ENCODE peak calls at places on chromosomes 2 and 18, in nine cellular contexts. H is GM23248, D is neural progenitor cell, O is PC-3, E is GM23338, U is HCT116, X is OCI-LY7, I is MM.1S, C is SK-N-SH. Q is an unnamed sample.
A peak's percentile ranks its signal among the peaks of the same experiment; 100 is the strongest.

GRCh38 chr2:240813231-240813921 is 6.6 kb downstream of the KIF1A start:
- DNase-seq in H (no peak), D (no peak), O (no peak), E (no peak), U (no peak), X (no peak), I (no peak), C (no peak), Q (no peak)

GRCh38 chr2:170850251-170850650 is 33.6 kb downstream of the GAD1 start:
- DNase-seq in H (no peak), D (no peak), O (no peak), E (no peak), U (no peak), X (no peak), I (no peak), C (no peak), Q (no peak)

GRCh38 chr2:45541450-45541849 is 69.6 kb downstream of the SRBD1 start:
- DNase-seq in H (no peak), D (no peak), O (no peak), E (peak; percentile 13), U (no peak), X (peak; percentile 28), I (no peak), C (no peak), Q (no peak)

GRCh38 chr2:181805228-181806038 is 86.1 kb upstream of the ITPRID2 start:
- DNase-seq in H (peak; percentile 30), D (no peak), O (no peak), E (no peak), U (no peak), X (no peak), I (no peak), C (no peak), Q (no peak)

GRCh38 chr18:62445386-62445917 is 77.4 kb upstream of the ZCCHC2 start:
- DNase-seq in H (peak; percentile 48), D (no peak), O (no peak), E (no peak), U (no peak), X (no peak), I (no peak), C (no peak), Q (no peak)

GRCh38 chr18:51522821-51523220 is 325.3 kb upstream of the MEX3C start:
- DNase-seq in H (no peak), D (no peak), O (no peak), E (no peak), U (no peak), X (no peak), I (no peak), C (no peak), Q (no peak)

GRCh38 chr18:23226930-23227728 is 91.8 kb downstream of the CABLES1 start:
- DNase-seq in H (peak; percentile 88), D (no peak), O (peak; percentile 45), E (no peak), U (no peak), X (no peak), I (no peak), C (no peak), Q (peak; percentile 46)

GRCh38 chr2:150591901-150592300 is 104.4 kb upstream of the RND3 start:
- DNase-seq in H (peak; percentile 39), D (no peak), O (peak; percentile 74), E (no peak), U (no peak), X (no peak), I (no peak), C (no peak), Q (no peak)

GRCh38 chr18:28110924-28111323 is 66.0 kb downstream of the CDH2 start:
- DNase-seq in H (no peak), D (peak; percentile 36), O (no peak), E (peak; percentile 18), U (no peak), X (no peak), I (no peak), C (no peak), Q (no peak)

GRCh38 chr18:28108254-28108653 is 68.7 kb downstream of the CDH2 start:
- DNase-seq in H (no peak), D (no peak), O (no peak), E (no peak), U (no peak), X (no peak), I (no peak), C (no peak), Q (no peak)

GRCh38 chr18:28109781-28110460 is 67.0 kb downstream of the CDH2 start:
- DNase-seq in H (peak; percentile 13), D (no peak), O (no peak), E (no peak), U (no peak), X (no peak), I (no peak), C (no peak), Q (no peak)

GRCh38 chr18:28112056-28112470 is 64.9 kb downstream of the CDH2 start:
- DNase-seq in H (peak; percentile 81), D (no peak), O (peak; percentile 63), E (no peak), U (no peak), X (no peak), I (no peak), C (no peak), Q (peak; percentile 21)

DNA sequence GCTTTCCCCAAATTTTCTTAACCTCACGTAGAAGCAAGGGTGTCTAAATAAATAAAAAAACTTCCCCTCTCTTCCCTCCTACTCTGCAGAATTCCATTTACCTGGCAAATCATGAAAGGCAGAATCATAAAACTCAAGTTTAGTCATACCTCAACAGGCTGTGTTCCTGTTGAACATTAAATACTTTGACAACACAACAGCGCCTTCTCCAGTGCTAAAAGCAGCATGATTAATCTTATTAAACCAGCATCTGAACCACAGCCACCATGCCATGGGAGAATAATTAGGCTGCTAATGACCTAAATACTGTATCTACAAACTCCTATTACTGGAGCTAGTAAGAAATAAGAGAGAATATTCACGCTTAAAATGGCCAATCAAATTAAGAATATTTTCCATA is 68.1 kb downstream of the CDH2 start:
- DNase-seq in H (peak; percentile 56), D (peak; percentile 21), O (peak; percentile 77), E (no peak), U (no peak), X (peak; percentile 1), I (no peak), C (no peak), Q (peak; percentile 49)
- TF ChIP-seq EZH2phosphoT487 in H (no peak), D (no peak), O (no peak), E (no peak), U (no peak), X (no peak), I (no peak), C (no peak), Q (no peak)

GRCh38 chr18:45686892-45687611 is 36.9 kb upstream of the SLC14A1 start:
- DNase-seq in H (no peak), D (no peak), O (no peak), E (no peak), U (no peak), X (no peak), I (peak; percentile 90), C (no peak), Q (no peak)
- H3K4me3 ChIP-seq in H (no peak overlapping the region), D (no peak overlapping the region), O (no peak overlapping the region), E (no peak overlapping the region), U (no peak overlapping the region), X (no peak overlapping the region), I (peak overlapping the region; percentile 65), C (no peak overlapping the region), Q (no peak overlapping the region)

DNA sequence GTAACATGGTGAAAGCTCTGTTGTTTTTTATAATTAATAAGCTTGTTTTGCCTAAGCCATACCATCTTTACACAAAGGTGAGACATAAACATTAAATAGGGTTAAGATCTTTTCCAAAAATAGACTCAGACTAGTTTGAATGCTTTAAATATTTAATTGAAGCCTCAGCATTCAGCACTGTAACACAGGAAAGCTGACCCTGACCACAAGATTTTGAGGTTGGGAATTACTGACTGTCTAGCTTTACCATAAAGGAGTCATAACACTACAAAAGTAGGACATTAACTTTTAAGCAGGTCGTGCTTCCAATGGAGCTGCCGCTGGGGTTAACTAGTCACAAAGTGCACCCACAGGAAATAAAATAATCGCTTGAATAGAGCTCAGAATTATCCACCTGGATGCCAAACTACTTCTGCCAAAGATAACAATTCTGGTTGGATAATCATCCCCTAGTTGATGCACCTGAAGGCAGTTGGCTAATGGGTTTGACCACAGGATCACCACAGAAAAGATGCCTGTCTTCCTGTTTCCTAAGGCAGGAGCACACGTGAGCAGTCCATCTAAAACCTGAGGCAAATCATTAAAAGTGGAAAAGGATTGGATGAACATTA is 106.2 kb downstream of the COBLL1 start:
- DNase-seq in H (peak; percentile 10), D (no peak), O (peak; percentile 28), E (no peak), U (no peak), X (peak; percentile 9), I (peak; percentile 14), C (no peak), Q (no peak)
- TF ChIP-seq EZH2phosphoT487 in H (no peak), D (no peak), O (no peak), E (no peak), U (no peak), X (no peak), I (no peak), C (no peak), Q (no peak)

GRCh38 chr2:66344087-66344663 is 90.8 kb upstream of the MEIS1 start:
- DNase-seq in H (no peak), D (no peak), O (no peak), E (no peak), U (no peak), X (no peak), I (no peak), C (no peak), Q (no peak)
- H3K4me3 ChIP-seq in H (no peak overlapping the region), D (no peak overlapping the region), O (no peak overlapping the region), E (no peak overlapping the region), U (no peak overlapping the region), X (no peak overlapping the region), I (no peak overlapping the region), C (no peak overlapping the region), Q (no peak overlapping the region)

GRCh38 chr2:79660552-79660951 is 147.7 kb downstream of the CTNNA2 start:
- DNase-seq in H (peak; percentile 1), D (no peak), O (no peak), E (no peak), U (no peak), X (no peak), I (no peak), C (no peak), Q (no peak)

GRCh38 chr2:79670198-79670597 is 157.3 kb downstream of the CTNNA2 start:
- DNase-seq in H (peak; percentile 1), D (peak; percentile 92), O (no peak), E (peak; percentile 79), U (no peak), X (no peak), I (no peak), C (no peak), Q (peak; percentile 60)

GRCh38 chr2:79669714-79670113 is 156.9 kb downstream of the CTNNA2 start:
- DNase-seq in H (no peak), D (no peak), O (no peak), E (no peak), U (no peak), X (no peak), I (no peak), C (no peak), Q (no peak)

DNA sequence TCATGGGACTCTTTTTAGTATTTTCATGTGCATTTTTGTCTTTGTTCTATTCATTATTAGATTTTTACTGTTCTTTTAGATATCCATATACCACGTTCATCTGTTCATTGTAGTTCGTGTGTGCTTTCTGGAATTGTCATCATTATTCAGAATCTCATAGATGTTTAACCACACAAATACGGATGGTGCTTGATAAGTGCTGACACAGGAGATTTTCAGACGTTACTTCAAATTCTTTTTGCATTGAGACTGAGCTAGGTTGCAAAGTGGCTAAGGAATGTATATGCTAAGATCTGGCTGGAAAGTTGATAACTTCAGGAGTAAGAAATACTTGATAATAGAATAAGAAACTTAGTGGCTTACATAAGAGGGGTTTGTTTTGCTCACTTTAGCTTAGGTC is 153.6 kb downstream of the CTNNA2 start:
- DNase-seq in H (no peak), D (no peak), O (no peak), E (no peak), U (no peak), X (no peak), I (no peak), C (no peak), Q (no peak)
- TF ChIP-seq EZH2phosphoT487 in H (no peak), D (no peak), O (no peak), E (no peak), U (no peak), X (no peak), I (no peak), C (no peak), Q (no peak)